ENCODE peak calls at places on chromosomes 7 and 10, in five cellular contexts. P, Z, U, I and A are unnamed samples.

GRCh38 chr7:13980474-13980873 is 9.0 kb downstream of the ETV1 start:
- DNase-seq in P (no peak), Z (peak), U (no peak), I (no peak), A (no peak)

GRCh38 chr7:55020481-55020871 is 1.7 kb downstream of the EGFR start:
- DNase-seq in P (no peak), Z (peak), U (no peak), I (peak), A (no peak)

GRCh38 chr7:2661602-2662272 is 26.3 kb upstream of the AMZ1 start:
- DNase-seq in P (no peak), Z (no peak), U (no peak), I (no peak), A (no peak)

GRCh38 chr7:148620749-148621372 is 30.3 kb downstream of the C7orf33 start:
- DNase-seq in P (no peak), Z (no peak), U (no peak), I (peak), A (no peak)

GRCh38 chr7:99831595-99831994 is 3.8 kb downstream of the CYP3A43 start:
- DNase-seq in P (no peak), Z (no peak), U (no peak), I (no peak), A (no peak)

GRCh38 chr7:70317356-70317755 is 719.1 kb downstream of the AUTS2 start:
- DNase-seq in P (no peak), Z (peak), U (no peak), I (no peak), A (no peak)

GRCh38 chr10:13739178-13739577 is 152.4 kb downstream of the PRPF18 start:
- DNase-seq in P (no peak), Z (no peak), U (no peak), I (no peak), A (no peak)

GRCh38 chr10:78331391-78331922 is 297.8 kb downstream of the RPS24 start:
- DNase-seq in P (no peak), Z (no peak), U (no peak), I (peak), A (no peak)

GRCh38 chr10:17143055-17143690 is 13.6 kb upstream of the CUBN start:
- DNase-seq in P (no peak), Z (no peak), U (no peak), I (no peak), A (no peak)

GRCh38 chr7:20395494-20395893 is 64.8 kb downstream of the ITGB8 start:
- DNase-seq in P (no peak), Z (no peak), U (no peak), I (no peak), A (no peak)

GRCh38 chr7:123557016-123557630 is 495 bp downstream of the NDUFA5 start:
- DNase-seq in P (no peak), Z (no peak), U (no peak), I (no peak), A (no peak)

GRCh38 chr10:21993360-21994001 is 10.0 kb downstream of the DNAJC1 start:
- DNase-seq in P (no peak), Z (peak), U (no peak), I (no peak), A (no peak)

GRCh38 chr10:13890617-13891541 is 304.1 kb downstream of the PRPF18 start:
- DNase-seq in P (no peak), Z (no peak), U (no peak), I (peak), A (no peak)

GRCh38 chr7:151432658-151433521 is 7.1 kb downstream of the CRYGN start:
- DNase-seq in P (peak), Z (no peak), U (no peak), I (no peak), A (peak)

GRCh38 chr7:120089968-120090367 is 183.0 kb upstream of the KCND2 start:
- DNase-seq in P (no peak), Z (peak), U (no peak), I (peak), A (no peak)

GRCh38 chr10:122675278-122675677 is 24.4 kb downstream of the C10orf120 start:
- DNase-seq in P (no peak), Z (no peak), U (no peak), I (no peak), A (no peak)

GRCh38 chr10:79022565-79023488 is 45.9 kb upstream of the ZMIZ1 start:
- DNase-seq in P (no peak), Z (no peak), U (no peak), I (peak), A (no peak)

GRCh38 chr7:70569335-70569819 is 562.6 kb upstream of the GALNT17 start:
- DNase-seq in P (no peak), Z (no peak), U (no peak), I (no peak), A (no peak)

GRCh38 chr7:2953588-2954407 is 89.9 kb downstream of the CARD11 start:
- DNase-seq in P (no peak), Z (no peak), U (no peak), I (no peak), A (no peak)